ENCODE peak calls at places on chromosomes 3 and 15, in nine cellular contexts. Z is cardiac fibroblast, Y is tibial artery, I is renal cortical epithelial cell, O is WTC11, F is posterior cingulate gyrus, K is HTR-8/SVneo, E is HT1080, X is naive B cell. W is an unnamed sample.

GRCh38 chr15:101051291-101052030 is 132.3 kb downstream of the LRRK1 start:
- DNase-seq in Z (no peak), Y (no peak), I (no peak), O (no peak), F (no peak), K (no peak), E (no peak), X (no peak), W (no peak)

GRCh38 chr3:119362010-119362409 is 67.8 kb downstream of the ARHGAP31 start:
- DNase-seq in Z (no peak), Y (no peak), I (no peak), O (no peak), F (no peak), K (no peak), E (no peak), X (no peak), W (no peak)

GRCh38 chr3:149339931-149340309 is 6.5 kb upstream of the TM4SF18 start:
- DNase-seq in Z (peak), Y (peak), I (peak), O (peak), F (no peak), K (peak), E (peak), X (no peak), W (no peak)

GRCh38 chr3:34207826-34208225 is 409.4 kb downstream of the PDCD6IP start:
- DNase-seq in Z (peak), Y (no peak), I (peak), O (no peak), F (no peak), K (no peak), E (no peak), X (no peak), W (no peak)

GRCh38 chr15:23038741-23039150 is 623 bp downstream of the TUBGCP5 start:
- DNase-seq in Z (peak), Y (no peak), I (peak), O (no peak), F (no peak), K (peak), E (peak), X (no peak), W (no peak)

GRCh38 chr15:41932101-41932500 is 38.2 kb upstream of the SPTBN5 start:
- DNase-seq in Z (no peak), Y (no peak), I (no peak), O (no peak), F (no peak), K (no peak), E (no peak), X (no peak), W (no peak)

GRCh38 chr3:114214542-114215341 is 22.6 kb downstream of the ZNF80 start:
- DNase-seq in Z (no peak), Y (no peak), I (peak), O (no peak), F (no peak), K (no peak), E (no peak), X (peak), W (peak)

GRCh38 chr3:129003578-129004112 is 2.5 kb downstream of the EFCC1 start:
- DNase-seq in Z (no peak), Y (no peak), I (no peak), O (peak), F (no peak), K (no peak), E (no peak), X (no peak), W (peak)

GRCh38 chr3:72041531-72041930 is 256.6 kb upstream of the PROK2 start:
- DNase-seq in Z (peak), Y (no peak), I (no peak), O (no peak), F (peak), K (no peak), E (no peak), X (no peak), W (no peak)

GRCh38 chr3:47836986-47837385 is 34.0 kb downstream of the DHX30 start:
- DNase-seq in Z (no peak), Y (no peak), I (no peak), O (no peak), F (no peak), K (no peak), E (no peak), X (no peak), W (no peak)

GRCh38 chr3:18444597-18445420 is 19.7 kb upstream of the SATB1 start:
- DNase-seq in Z (peak), Y (peak), I (no peak), O (peak), F (peak), K (no peak), E (peak), X (peak), W (peak)

GRCh38 chr3:162777118-162777517 is 1280.5 kb downstream of the OTOL1 start:
- DNase-seq in Z (no peak), Y (no peak), I (peak), O (no peak), F (no peak), K (no peak), E (no peak), X (no peak), W (no peak)

GRCh38 chr15:31263751-31264533 is 62.7 kb upstream of the KLF13 start:
- DNase-seq in Z (no peak), Y (peak), I (peak), O (peak), F (peak), K (no peak), E (no peak), X (peak), W (peak)

W was measured in CD8-positive, alpha-beta T cell.